ENCODE peak calls at places on chromosomes 12 and 14, in nine cellular contexts. One of them, this sample, is unnamed.
A peak's percentile ranks its signal among the peaks of the same experiment; 100 is the strongest.

GRCh38 chr14:63659726-63660125 is 18.1 kb upstream of the WDR89 start:
- DNase-seq in B cell: no peak
- DNase-seq in AML-193: no peak
- DNase-seq in iris pigment epithelial cell: no peak
- DNase-seq in HT-29: peak; percentile 73
- DNase-seq in stimulated activated CD8-positive, alpha-beta memory T cell treated with anti-CD3 and anti-CD28 coated beads, Interleukin-15, amount 100 ng/mL, for 1 hour: no peak
- DNase-seq in SHP77 treated with DMSO at 0.1 percent for 48 hours: no peak
- DNase-seq in T-helper 17 cell: no peak
- DNase-seq in H7: no peak
- DNase-seq in this sample: no peak

GRCh38 chr12:62435337-62436163 is 31.1 kb upstream of the MON2 start:
- DNase-seq in B cell: peak; percentile 51
- DNase-seq in AML-193: peak; percentile 83
- DNase-seq in iris pigment epithelial cell: peak; percentile 68
- DNase-seq in HT-29: peak; percentile 67
- DNase-seq in stimulated activated CD8-positive, alpha-beta memory T cell treated with anti-CD3 and anti-CD28 coated beads, Interleukin-15, amount 100 ng/mL, for 1 hour: no peak
- DNase-seq in SHP77 treated with DMSO at 0.1 percent for 48 hours: no peak
- DNase-seq in T-helper 17 cell: no peak
- DNase-seq in H7: peak; percentile 80
- DNase-seq in this sample: no peak

GRCh38 chr12:130473266-130473665 is 135.6 kb downstream of the PIWIL1 start:
- DNase-seq in B cell: no peak
- DNase-seq in AML-193: no peak
- DNase-seq in iris pigment epithelial cell: no peak
- DNase-seq in HT-29: no peak
- DNase-seq in stimulated activated CD8-positive, alpha-beta memory T cell treated with anti-CD3 and anti-CD28 coated beads, Interleukin-15, amount 100 ng/mL, for 1 hour: no peak
- DNase-seq in SHP77 treated with DMSO at 0.1 percent for 48 hours: no peak
- DNase-seq in T-helper 17 cell: no peak
- DNase-seq in H7: peak; percentile 36
- DNase-seq in this sample: no peak

GRCh38 chr12:321606-322326 is 59.1 kb upstream of the SLC6A13 start:
- DNase-seq in B cell: no peak
- DNase-seq in AML-193: no peak
- DNase-seq in iris pigment epithelial cell: peak; percentile 15
- DNase-seq in HT-29: peak; percentile 36
- DNase-seq in stimulated activated CD8-positive, alpha-beta memory T cell treated with anti-CD3 and anti-CD28 coated beads, Interleukin-15, amount 100 ng/mL, for 1 hour: no peak
- DNase-seq in SHP77 treated with DMSO at 0.1 percent for 48 hours: no peak
- DNase-seq in T-helper 17 cell: no peak
- DNase-seq in H7: no peak
- DNase-seq in this sample: no peak

GRCh38 chr14:61585598-61586538 is 109.4 kb upstream of the HIF1A start:
- DNase-seq in B cell: no peak
- DNase-seq in AML-193: no peak
- DNase-seq in iris pigment epithelial cell: peak; percentile 91
- DNase-seq in HT-29: no peak
- DNase-seq in stimulated activated CD8-positive, alpha-beta memory T cell treated with anti-CD3 and anti-CD28 coated beads, Interleukin-15, amount 100 ng/mL, for 1 hour: no peak
- DNase-seq in SHP77 treated with DMSO at 0.1 percent for 48 hours: no peak
- DNase-seq in T-helper 17 cell: no peak
- DNase-seq in H7: no peak
- DNase-seq in this sample: no peak

GRCh38 chr12:51270067-51270846 is at the start of gene SMAGP:
- DNase-seq in B cell: peak; percentile 73
- DNase-seq in AML-193: no peak
- DNase-seq in iris pigment epithelial cell: peak; percentile 36
- DNase-seq in HT-29: peak; percentile 86
- DNase-seq in stimulated activated CD8-positive, alpha-beta memory T cell treated with anti-CD3 and anti-CD28 coated beads, Interleukin-15, amount 100 ng/mL, for 1 hour: peak; percentile 11
- DNase-seq in SHP77 treated with DMSO at 0.1 percent for 48 hours: no peak
- DNase-seq in T-helper 17 cell: peak; percentile 31
- DNase-seq in H7: peak; percentile 90
- DNase-seq in this sample: no peak

GRCh38 chr14:91115986-91116385 is 2.1 kb downstream of the DGLUCY start:
- DNase-seq in B cell: no peak
- DNase-seq in AML-193: no peak
- DNase-seq in iris pigment epithelial cell: peak; percentile 30
- DNase-seq in HT-29: no peak
- DNase-seq in stimulated activated CD8-positive, alpha-beta memory T cell treated with anti-CD3 and anti-CD28 coated beads, Interleukin-15, amount 100 ng/mL, for 1 hour: no peak
- DNase-seq in SHP77 treated with DMSO at 0.1 percent for 48 hours: no peak
- DNase-seq in T-helper 17 cell: no peak
- DNase-seq in H7: no peak
- DNase-seq in this sample: no peak

GRCh38 chr12:92717202-92717601 is 14.4 kb downstream of the PLEKHG7 start:
- DNase-seq in B cell: no peak
- DNase-seq in AML-193: peak; percentile 83
- DNase-seq in iris pigment epithelial cell: peak; percentile 82
- DNase-seq in HT-29: peak; percentile 16
- DNase-seq in stimulated activated CD8-positive, alpha-beta memory T cell treated with anti-CD3 and anti-CD28 coated beads, Interleukin-15, amount 100 ng/mL, for 1 hour: no peak
- DNase-seq in SHP77 treated with DMSO at 0.1 percent for 48 hours: no peak
- DNase-seq in T-helper 17 cell: no peak
- DNase-seq in H7: peak; percentile 22
- DNase-seq in this sample: no peak

GRCh38 chr14:36428350-36428749 is 91.7 kb downstream of the NKX2-1 start:
- DNase-seq in B cell: no peak
- DNase-seq in AML-193: no peak
- DNase-seq in iris pigment epithelial cell: no peak
- DNase-seq in HT-29: no peak
- DNase-seq in stimulated activated CD8-positive, alpha-beta memory T cell treated with anti-CD3 and anti-CD28 coated beads, Interleukin-15, amount 100 ng/mL, for 1 hour: no peak
- DNase-seq in SHP77 treated with DMSO at 0.1 percent for 48 hours: no peak
- DNase-seq in T-helper 17 cell: no peak
- DNase-seq in H7: no peak
- DNase-seq in this sample: no peak

GRCh38 chr12:19423531-19423930 is 15.8 kb upstream of the AEBP2 start:
- DNase-seq in B cell: no peak
- DNase-seq in AML-193: no peak
- DNase-seq in iris pigment epithelial cell: no peak
- DNase-seq in HT-29: no peak
- DNase-seq in stimulated activated CD8-positive, alpha-beta memory T cell treated with anti-CD3 and anti-CD28 coated beads, Interleukin-15, amount 100 ng/mL, for 1 hour: no peak
- DNase-seq in SHP77 treated with DMSO at 0.1 percent for 48 hours: no peak
- DNase-seq in T-helper 17 cell: no peak
- DNase-seq in H7: no peak
- DNase-seq in this sample: no peak

GRCh38 chr12:53820503-53820902 is 68.7 kb upstream of the CISTR start:
- DNase-seq in B cell: no peak
- DNase-seq in AML-193: no peak
- DNase-seq in iris pigment epithelial cell: peak; percentile 49
- DNase-seq in HT-29: no peak
- DNase-seq in stimulated activated CD8-positive, alpha-beta memory T cell treated with anti-CD3 and anti-CD28 coated beads, Interleukin-15, amount 100 ng/mL, for 1 hour: no peak
- DNase-seq in SHP77 treated with DMSO at 0.1 percent for 48 hours: no peak
- DNase-seq in T-helper 17 cell: no peak
- DNase-seq in H7: no peak
- DNase-seq in this sample: no peak

GRCh38 chr14:75334191-75335051 is 55.8 kb downstream of the FOS start:
- DNase-seq in B cell: peak; percentile 69
- DNase-seq in AML-193: peak; percentile 94
- DNase-seq in iris pigment epithelial cell: no peak
- DNase-seq in HT-29: no peak
- DNase-seq in stimulated activated CD8-positive, alpha-beta memory T cell treated with anti-CD3 and anti-CD28 coated beads, Interleukin-15, amount 100 ng/mL, for 1 hour: peak; percentile 24
- DNase-seq in SHP77 treated with DMSO at 0.1 percent for 48 hours: no peak
- DNase-seq in T-helper 17 cell: peak; percentile 38
- DNase-seq in H7: no peak
- DNase-seq in this sample: peak; percentile 28

GRCh38 chr12:53860426-53861223 is 78.0 kb upstream of the HOXC13 start:
- DNase-seq in B cell: no peak
- DNase-seq in AML-193: no peak
- DNase-seq in iris pigment epithelial cell: no peak
- DNase-seq in HT-29: no peak
- DNase-seq in stimulated activated CD8-positive, alpha-beta memory T cell treated with anti-CD3 and anti-CD28 coated beads, Interleukin-15, amount 100 ng/mL, for 1 hour: no peak
- DNase-seq in SHP77 treated with DMSO at 0.1 percent for 48 hours: no peak
- DNase-seq in T-helper 17 cell: no peak
- DNase-seq in H7: no peak
- DNase-seq in this sample: no peak

GRCh38 chr12:116265361-116266128 is 11.9 kb downstream of the MED13L start:
- DNase-seq in B cell: no peak
- DNase-seq in AML-193: no peak
- DNase-seq in iris pigment epithelial cell: peak; percentile 50
- DNase-seq in HT-29: no peak
- DNase-seq in stimulated activated CD8-positive, alpha-beta memory T cell treated with anti-CD3 and anti-CD28 coated beads, Interleukin-15, amount 100 ng/mL, for 1 hour: no peak
- DNase-seq in SHP77 treated with DMSO at 0.1 percent for 48 hours: no peak
- DNase-seq in T-helper 17 cell: no peak
- DNase-seq in H7: no peak
- DNase-seq in this sample: no peak

GRCh38 chr12:110109037-110109836 is 14.9 kb upstream of the IFT81 start:
- DNase-seq in B cell: no peak
- DNase-seq in AML-193: no peak
- DNase-seq in iris pigment epithelial cell: peak; percentile 100
- DNase-seq in HT-29: no peak
- DNase-seq in stimulated activated CD8-positive, alpha-beta memory T cell treated with anti-CD3 and anti-CD28 coated beads, Interleukin-15, amount 100 ng/mL, for 1 hour: no peak
- DNase-seq in SHP77 treated with DMSO at 0.1 percent for 48 hours: no peak
- DNase-seq in T-helper 17 cell: no peak
- DNase-seq in H7: no peak
- DNase-seq in this sample: no peak

GRCh38 chr12:132329036-132329738 is at the start of gene GALNT9:
- DNase-seq in B cell: no peak
- DNase-seq in AML-193: no peak
- DNase-seq in iris pigment epithelial cell: peak; percentile 18
- DNase-seq in HT-29: no peak
- DNase-seq in stimulated activated CD8-positive, alpha-beta memory T cell treated with anti-CD3 and anti-CD28 coated beads, Interleukin-15, amount 100 ng/mL, for 1 hour: no peak
- DNase-seq in SHP77 treated with DMSO at 0.1 percent for 48 hours: no peak
- DNase-seq in T-helper 17 cell: no peak
- DNase-seq in H7: peak; percentile 97
- DNase-seq in this sample: no peak

GRCh38 chr12:108833355-108833733 is 24.0 kb downstream of the SSH1 start:
- DNase-seq in B cell: no peak
- DNase-seq in AML-193: no peak
- DNase-seq in iris pigment epithelial cell: peak; percentile 89
- DNase-seq in HT-29: no peak
- DNase-seq in stimulated activated CD8-positive, alpha-beta memory T cell treated with anti-CD3 and anti-CD28 coated beads, Interleukin-15, amount 100 ng/mL, for 1 hour: no peak
- DNase-seq in SHP77 treated with DMSO at 0.1 percent for 48 hours: no peak
- DNase-seq in T-helper 17 cell: no peak
- DNase-seq in H7: no peak
- DNase-seq in this sample: no peak

GRCh38 chr12:69331482-69331845 is 16.7 kb upstream of the LYZ start:
- DNase-seq in B cell: no peak
- DNase-seq in AML-193: no peak
- DNase-seq in iris pigment epithelial cell: no peak
- DNase-seq in HT-29: peak; percentile 80
- DNase-seq in stimulated activated CD8-positive, alpha-beta memory T cell treated with anti-CD3 and anti-CD28 coated beads, Interleukin-15, amount 100 ng/mL, for 1 hour: no peak
- DNase-seq in SHP77 treated with DMSO at 0.1 percent for 48 hours: no peak
- DNase-seq in T-helper 17 cell: no peak
- DNase-seq in H7: no peak
- DNase-seq in this sample: no peak

GRCh38 chr12:48454675-48455074 is 17.7 kb upstream of the ANP32D start:
- DNase-seq in B cell: no peak
- DNase-seq in AML-193: peak; percentile 52
- DNase-seq in iris pigment epithelial cell: peak; percentile 60
- DNase-seq in HT-29: peak; percentile 34
- DNase-seq in stimulated activated CD8-positive, alpha-beta memory T cell treated with anti-CD3 and anti-CD28 coated beads, Interleukin-15, amount 100 ng/mL, for 1 hour: no peak
- DNase-seq in SHP77 treated with DMSO at 0.1 percent for 48 hours: no peak
- DNase-seq in T-helper 17 cell: no peak
- DNase-seq in H7: no peak
- DNase-seq in this sample: no peak

GRCh38 chr14:92366237-92366636 is 43.3 kb downstream of the SLC24A4 start:
- DNase-seq in B cell: no peak
- DNase-seq in AML-193: no peak
- DNase-seq in iris pigment epithelial cell: no peak
- DNase-seq in HT-29: no peak
- DNase-seq in stimulated activated CD8-positive, alpha-beta memory T cell treated with anti-CD3 and anti-CD28 coated beads, Interleukin-15, amount 100 ng/mL, for 1 hour: no peak
- DNase-seq in SHP77 treated with DMSO at 0.1 percent for 48 hours: no peak
- DNase-seq in T-helper 17 cell: no peak
- DNase-seq in H7: no peak
- DNase-seq in this sample: no peak

GRCh38 chr12:50728841-50729240 is 35.1 kb upstream of the ATF1 start:
- DNase-seq in B cell: no peak
- DNase-seq in AML-193: no peak
- DNase-seq in iris pigment epithelial cell: no peak
- DNase-seq in HT-29: no peak
- DNase-seq in stimulated activated CD8-positive, alpha-beta memory T cell treated with anti-CD3 and anti-CD28 coated beads, Interleukin-15, amount 100 ng/mL, for 1 hour: no peak
- DNase-seq in SHP77 treated with DMSO at 0.1 percent for 48 hours: no peak
- DNase-seq in T-helper 17 cell: no peak
- DNase-seq in H7: no peak
- DNase-seq in this sample: no peak

GRCh38 chr14:92590941-92591340 is 77.4 kb downstream of the RIN3 start:
- DNase-seq in B cell: no peak
- DNase-seq in AML-193: no peak
- DNase-seq in iris pigment epithelial cell: no peak
- DNase-seq in HT-29: no peak
- DNase-seq in stimulated activated CD8-positive, alpha-beta memory T cell treated with anti-CD3 and anti-CD28 coated beads, Interleukin-15, amount 100 ng/mL, for 1 hour: no peak
- DNase-seq in SHP77 treated with DMSO at 0.1 percent for 48 hours: no peak
- DNase-seq in T-helper 17 cell: no peak
- DNase-seq in H7: no peak
- DNase-seq in this sample: no peak

GRCh38 chr14:91351508-91351853 is 66.1 kb downstream of the CCDC88C start:
- DNase-seq in B cell: no peak
- DNase-seq in AML-193: no peak
- DNase-seq in iris pigment epithelial cell: no peak
- DNase-seq in HT-29: no peak
- DNase-seq in stimulated activated CD8-positive, alpha-beta memory T cell treated with anti-CD3 and anti-CD28 coated beads, Interleukin-15, amount 100 ng/mL, for 1 hour: no peak
- DNase-seq in SHP77 treated with DMSO at 0.1 percent for 48 hours: no peak
- DNase-seq in T-helper 17 cell: no peak
- DNase-seq in H7: no peak
- DNase-seq in this sample: no peak

GRCh38 chr12:40616383-40616900 is 75.8 kb upstream of the CNTN1 start:
- DNase-seq in B cell: no peak
- DNase-seq in AML-193: no peak
- DNase-seq in iris pigment epithelial cell: no peak
- DNase-seq in HT-29: no peak
- DNase-seq in stimulated activated CD8-positive, alpha-beta memory T cell treated with anti-CD3 and anti-CD28 coated beads, Interleukin-15, amount 100 ng/mL, for 1 hour: no peak
- DNase-seq in SHP77 treated with DMSO at 0.1 percent for 48 hours: no peak
- DNase-seq in T-helper 17 cell: no peak
- DNase-seq in H7: no peak
- DNase-seq in this sample: no peak

GRCh38 chr12:71556471-71556870 is 107.2 kb downstream of the ZFC3H1 start:
- DNase-seq in B cell: no peak
- DNase-seq in AML-193: no peak
- DNase-seq in iris pigment epithelial cell: no peak
- DNase-seq in HT-29: no peak
- DNase-seq in stimulated activated CD8-positive, alpha-beta memory T cell treated with anti-CD3 and anti-CD28 coated beads, Interleukin-15, amount 100 ng/mL, for 1 hour: no peak
- DNase-seq in SHP77 treated with DMSO at 0.1 percent for 48 hours: no peak
- DNase-seq in T-helper 17 cell: no peak
- DNase-seq in H7: no peak
- DNase-seq in this sample: no peak

GRCh38 chr14:95389471-95390011 is 69.8 kb upstream of the CLMN start:
- DNase-seq in B cell: no peak
- DNase-seq in AML-193: no peak
- DNase-seq in iris pigment epithelial cell: no peak
- DNase-seq in HT-29: no peak
- DNase-seq in stimulated activated CD8-positive, alpha-beta memory T cell treated with anti-CD3 and anti-CD28 coated beads, Interleukin-15, amount 100 ng/mL, for 1 hour: no peak
- DNase-seq in SHP77 treated with DMSO at 0.1 percent for 48 hours: no peak
- DNase-seq in T-helper 17 cell: no peak
- DNase-seq in H7: no peak
- DNase-seq in this sample: no peak

GRCh38 chr12:5377997-5378596 is 53.8 kb upstream of the NTF3 start:
- DNase-seq in B cell: no peak
- DNase-seq in AML-193: no peak
- DNase-seq in iris pigment epithelial cell: no peak
- DNase-seq in HT-29: peak; percentile 80
- DNase-seq in stimulated activated CD8-positive, alpha-beta memory T cell treated with anti-CD3 and anti-CD28 coated beads, Interleukin-15, amount 100 ng/mL, for 1 hour: no peak
- DNase-seq in SHP77 treated with DMSO at 0.1 percent for 48 hours: peak; percentile 75
- DNase-seq in T-helper 17 cell: no peak
- DNase-seq in H7: no peak
- DNase-seq in this sample: no peak

GRCh38 chr14:35992816-35993511 is 166.8 kb downstream of the BRMS1L start:
- DNase-seq in B cell: no peak
- DNase-seq in AML-193: no peak
- DNase-seq in iris pigment epithelial cell: no peak
- DNase-seq in HT-29: no peak
- DNase-seq in stimulated activated CD8-positive, alpha-beta memory T cell treated with anti-CD3 and anti-CD28 coated beads, Interleukin-15, amount 100 ng/mL, for 1 hour: no peak
- DNase-seq in SHP77 treated with DMSO at 0.1 percent for 48 hours: no peak
- DNase-seq in T-helper 17 cell: no peak
- DNase-seq in H7: no peak
- DNase-seq in this sample: no peak

GRCh38 chr14:94171208-94171607 is 2.9 kb upstream of the PPP4R4 start:
- DNase-seq in B cell: no peak
- DNase-seq in AML-193: no peak
- DNase-seq in iris pigment epithelial cell: peak; percentile 12
- DNase-seq in HT-29: no peak
- DNase-seq in stimulated activated CD8-positive, alpha-beta memory T cell treated with anti-CD3 and anti-CD28 coated beads, Interleukin-15, amount 100 ng/mL, for 1 hour: no peak
- DNase-seq in SHP77 treated with DMSO at 0.1 percent for 48 hours: no peak
- DNase-seq in T-helper 17 cell: no peak
- DNase-seq in H7: no peak
- DNase-seq in this sample: no peak

This sample was measured in GM12878.